ENCODE peak calls at places on chromosome 21, in seven cellular contexts. W is HL-60, I is ACHN, Z is HTR-8/SVneo, M is psoas muscle, D is progenitor cell of endocrine pancreas, F is epithelial cell of esophagus. R is an unnamed sample.

GRCh38 chr21:44878053-44878982 is 4.8 kb upstream of the PTTG1IP start:
- DNase-seq in W (peak; percentile 79), I (no peak), Z (no peak), M (no peak), D (no peak), F (peak; percentile 89), R (no peak)

GRCh38 chr21:46058339-46059145 is 39.4 kb upstream of the COL6A2 start:
- DNase-seq in W (no peak), I (no peak), Z (no peak), M (no peak), D (no peak), F (no peak), R (no peak)

GRCh38 chr21:29299906-29300546 is 1.3 kb downstream of the BACH1 start:
- DNase-seq in W (no peak), I (peak; percentile 53), Z (peak; percentile 48), M (peak; percentile 30), D (no peak), F (peak; percentile 98), R (no peak)

GRCh38 chr21:42414066-42414465 is 10.4 kb downstream of the UBASH3A start:
- DNase-seq in W (no peak), I (no peak), Z (no peak), M (no peak), D (no peak), F (no peak), R (no peak)

GRCh38 chr21:44886113-44887075 is 12.9 kb upstream of the PTTG1IP start:
- DNase-seq in W (no peak), I (no peak), Z (no peak), M (no peak), D (no peak), F (no peak), R (no peak)

GRCh38 chr21:29237110-29238051 is 61.3 kb upstream of the BACH1 start:
- DNase-seq in W (no peak), I (no peak), Z (no peak), M (peak; percentile 18), D (no peak), F (peak; percentile 65), R (no peak)

GRCh38 chr21:17732306-17732705 is 86.8 kb downstream of the C21orf91 start:
- DNase-seq in W (no peak), I (no peak), Z (peak; percentile 22), M (no peak), D (no peak), F (peak; percentile 30), R (no peak)

GRCh38 chr21:45303751-45304150 is 16.1 kb upstream of the POFUT2 start:
- DNase-seq in W (no peak), I (no peak), Z (no peak), M (no peak), D (no peak), F (no peak), R (no peak)

GRCh38 chr21:28669978-28670377 is 322.7 kb downstream of the LTN1 start:
- DNase-seq in W (no peak), I (no peak), Z (no peak), M (no peak), D (no peak), F (no peak), R (no peak)

GRCh38 chr21:45279446-45280177 is 8.1 kb downstream of the POFUT2 start:
- DNase-seq in W (no peak), I (no peak), Z (no peak), M (no peak), D (no peak), F (no peak), R (no peak)

GRCh38 chr21:44957047-44957831 is 17.4 kb downstream of the SLX9 start:
- DNase-seq in W (no peak), I (no peak), Z (no peak), M (peak; percentile 15), D (no peak), F (no peak), R (no peak)

GRCh38 chr21:38490411-38491020 is 7.8 kb downstream of the ERG start:
- DNase-seq in W (no peak), I (no peak), Z (no peak), M (no peak), D (no peak), F (no peak), R (no peak)

GRCh38 chr21:40243676-40244075 is 376.4 kb downstream of the PCP4 start:
- DNase-seq in W (no peak), I (no peak), Z (no peak), M (no peak), D (no peak), F (no peak), R (no peak)

GRCh38 chr21:46431884-46432488 is 26.7 kb upstream of the DIP2A start:
- DNase-seq in W (no peak), I (no peak), Z (no peak), M (no peak), D (no peak), F (no peak), R (no peak)

GRCh38 chr21:38303300-38303699 is 46.5 kb downstream of the KCNJ15 start:
- DNase-seq in W (no peak), I (peak; percentile 69), Z (peak; percentile 45), M (peak; percentile 61), D (no peak), F (peak; percentile 89), R (no peak)

GRCh38 chr21:38503588-38503987 is 5.3 kb upstream of the ERG start:
- DNase-seq in W (no peak), I (no peak), Z (no peak), M (no peak), D (no peak), F (no peak), R (no peak)

GRCh38 chr21:41642399-41642798 is 124.5 kb downstream of the RIPK4 start:
- DNase-seq in W (no peak), I (no peak), Z (no peak), M (no peak), D (no peak), F (no peak), R (no peak)

GRCh38 chr21:18493420-18493819 is 89.8 kb upstream of the TMPRSS15 start:
- DNase-seq in W (no peak), I (no peak), Z (peak; percentile 70), M (no peak), D (no peak), F (peak; percentile 5), R (no peak)

GRCh38 chr21:28177008-28177603 is 815.6 kb downstream of the LTN1 start:
- DNase-seq in W (no peak), I (no peak), Z (no peak), M (no peak), D (no peak), F (no peak), R (no peak)

GRCh38 chr21:23936224-23936623 is 1671.1 kb downstream of the MRPL39 start:
- DNase-seq in W (peak; percentile 11), I (peak; percentile 25), Z (peak; percentile 23), M (no peak), D (no peak), F (no peak), R (peak; percentile 47)

GRCh38 chr21:35743571-35743970 is 316.8 kb downstream of the SETD4 start:
- DNase-seq in W (no peak), I (no peak), Z (no peak), M (no peak), D (no peak), F (peak; percentile 71), R (no peak)

GRCh38 chr21:38804030-38804616 is 1.6 kb upstream of the ETS2 start:
- DNase-seq in W (no peak), I (no peak), Z (no peak), M (no peak), D (no peak), F (no peak), R (no peak)

R was measured in H1.